ENCODE peak calls at places on chromosomes 1 and 21, in seven cellular contexts. H is cardiac muscle cell, A is heart right ventricle, B is fibroblast of pulmonary artery, V is spleen, S is cardiac fibroblast, T is K562. W is an unnamed sample.

GRCh38 chr1:143698016-143698415 is 273.8 kb downstream of the FAM72C start:
- DNase-seq in S (no peak), V (peak; percentile 76), T (peak; percentile 74), H (peak; percentile 64), B (peak; percentile 38), A (peak; percentile 5), W (peak; percentile 8)

GRCh38 chr1:205255941-205256780 is 28.4 kb downstream of the TMCC2 start:
- DNase-seq in A (peak; percentile 91), S (peak; percentile 90), V (peak; percentile 94), T (peak; percentile 90), H (peak; percentile 89), B (peak; percentile 89), W (peak; percentile 84)

GRCh38 chr21:36847189-36847588 is 119.3 kb downstream of the HLCS start:
- DNase-seq in B (peak; percentile 69), S (peak; percentile 69), H (peak; percentile 58), V (no peak), A (no peak), T (no peak), W (peak; percentile 64)

GRCh38 chr1:24111998-24112380 is at the start of gene MYOM3:
- DNase-seq in T (no peak), S (no peak), B (no peak), A (peak; percentile 65), H (no peak), V (peak; percentile 28), W (no peak)

GRCh38 chr1:39317910-39318633 is 113.6 kb downstream of the MACF1 start:
- DNase-seq in T (no peak), V (peak; percentile 73), B (peak; percentile 85), A (peak; percentile 30), H (peak; percentile 79), S (peak; percentile 75), W (no peak)

GRCh38 chr1:205939690-205940330 is 3.4 kb downstream of the SLC26A9 start:
- DNase-seq in S (no peak), T (peak; percentile 71), A (no peak), B (no peak), H (no peak), V (no peak), W (no peak)

GRCh38 chr1:198856601-198857000 is 217.8 kb downstream of the PTPRC start:
- DNase-seq in T (no peak), H (no peak), B (no peak), S (no peak), A (no peak), V (no peak), W (peak; percentile 77)

GRCh38 chr1:16371725-16372124 is 4.7 kb downstream of the SZRD1 start:
- DNase-seq in S (peak; percentile 76), T (peak; percentile 3), A (no peak), V (no peak), B (peak; percentile 88), H (peak; percentile 76), W (peak; percentile 39)

GRCh38 chr1:245956225-245956624 is 550.9 kb downstream of the SMYD3 start:
- DNase-seq in A (no peak), S (no peak), H (peak; percentile 47), V (peak; percentile 79), B (no peak), T (no peak), W (no peak)

GRCh38 chr1:157105988-157106812 is 6.6 kb upstream of the ETV3L start:
- DNase-seq in T (no peak), S (peak; percentile 65), V (peak; percentile 79), H (peak; percentile 70), B (peak; percentile 68), A (peak; percentile 23), W (peak; percentile 74)

GRCh38 chr1:107687846-107688753 is 276.9 kb downstream of the VAV3 start:
- DNase-seq in T (no peak), A (no peak), S (no peak), B (peak; percentile 1), V (no peak), H (peak; percentile 7), W (peak; percentile 51)

GRCh38 chr1:55725378-55725777 is 510.2 kb upstream of the USP24 start:
- DNase-seq in H (peak; percentile 51), B (peak; percentile 61), V (no peak), T (no peak), A (no peak), S (peak; percentile 54), W (peak; percentile 68)

GRCh38 chr21:45572783-45573451 is 30.7 kb upstream of the SLC19A1 start:
- DNase-seq in H (no peak), V (peak; percentile 44), B (no peak), T (no peak), S (no peak), A (no peak), W (no peak)

GRCh38 chr1:18299441-18300338 is 181.0 kb upstream of the KLHDC7A start:
- DNase-seq in V (no peak), T (peak; percentile 80), H (peak; percentile 22), B (no peak), A (no peak), S (peak; percentile 3), W (no peak)

GRCh38 chr1:15206418-15207030 is 40.5 kb upstream of the FHAD1 start:
- DNase-seq in A (no peak), B (no peak), T (no peak), V (no peak), H (no peak), S (no peak), W (no peak)

GRCh38 chr1:209672705-209673630 is 2.2 kb upstream of the G0S2 start:
- DNase-seq in V (no peak), S (peak; percentile 51), B (peak; percentile 69), A (no peak), H (peak; percentile 59), T (no peak), W (no peak)

GRCh38 chr1:194873328-194873923 is 1687.0 kb upstream of the B3GALT2 start:
- DNase-seq in S (peak; percentile 1), V (no peak), A (no peak), T (peak; percentile 27), B (peak; percentile 30), H (peak; percentile 6), W (no peak)

GRCh38 chr1:44707959-44708831 is 22.8 kb downstream of the RNU5D-1 start:
- DNase-seq in A (peak; percentile 42), V (peak; percentile 34), S (peak; percentile 69), T (peak; percentile 60), B (peak; percentile 69), H (peak; percentile 71), W (peak; percentile 64)

GRCh38 chr1:67773462-67773861 is 59.8 kb downstream of the GNG12 start:
- DNase-seq in B (no peak), T (no peak), A (no peak), S (no peak), V (no peak), H (no peak), W (no peak)

GRCh38 chr1:18527921-18528320 is 47.2 kb downstream of the KLHDC7A start:
- DNase-seq in B (no peak), V (no peak), S (no peak), A (no peak), H (no peak), T (peak; percentile 54), W (no peak)

GRCh38 chr1:212699104-212699838 is 369 bp downstream of the BATF3 start:
- DNase-seq in T (peak; percentile 77), H (peak; percentile 39), B (peak; percentile 27), A (no peak), S (peak; percentile 25), V (peak; percentile 89), W (peak; percentile 26)

GRCh38 chr1:232110281-232111090 is 483.9 kb downstream of the DISC1 start:
- DNase-seq in T (no peak), V (no peak), A (no peak), B (no peak), H (peak; percentile 43), S (peak; percentile 29), W (peak; percentile 93)

GRCh38 chr1:1299686-1300351 is 7.9 kb downstream of the ACAP3 start:
- DNase-seq in H (no peak), T (no peak), A (no peak), S (no peak), V (no peak), B (no peak), W (no peak)

GRCh38 chr1:23178414-23178813 is 9.8 kb upstream of the LUZP1 start:
- DNase-seq in H (peak; percentile 20), B (peak; percentile 32), T (no peak), S (peak; percentile 32), A (no peak), V (no peak), W (no peak)

GRCh38 chr1:208540724-208541123 is 296.5 kb upstream of the PLXNA2 start:
- DNase-seq in V (no peak), B (no peak), T (no peak), S (no peak), H (no peak), A (no peak), W (no peak)

GRCh38 chr1:223758734-223759133 is 46.4 kb downstream of the CAPN2 start:
- DNase-seq in H (no peak), A (no peak), B (no peak), S (no peak), V (peak; percentile 19), T (no peak), W (no peak)

GRCh38 chr1:21721271-21721985 is 52.3 kb upstream of the RAP1GAP start:
- DNase-seq in A (no peak), H (no peak), T (no peak), V (no peak), B (peak; percentile 8), S (no peak), W (no peak)

GRCh38 chr21:33914188-33914587 is 1.4 kb downstream of the ATP5PO start:
- DNase-seq in V (no peak), T (no peak), S (no peak), H (no peak), A (no peak), B (no peak), W (no peak)

GRCh38 chr1:218705911-218706893 is 361.1 kb downstream of the TGFB2 start:
- DNase-seq in B (peak; percentile 94), T (no peak), A (no peak), H (peak; percentile 94), S (peak; percentile 88), V (no peak), W (peak; percentile 98)

GRCh38 chr1:194028002-194028401 is 841.6 kb upstream of the B3GALT2 start:
- DNase-seq in B (peak; percentile 75), A (no peak), V (no peak), T (no peak), S (peak; percentile 57), H (peak; percentile 78), W (peak; percentile 5)

GRCh38 chr1:52348704-52349301 is 17.2 kb downstream of the CC2D1B start:
- DNase-seq in T (no peak), A (no peak), B (peak; percentile 44), S (peak; percentile 53), H (peak; percentile 57), V (no peak), W (peak; percentile 68)
- TF ChIP-seq CTCF in T (peak; percentile 55), A (peak; percentile 53), B (peak; percentile 26), S (peak; percentile 29), H (peak; percentile 41), V (no peak), W (peak; percentile 53)

GRCh38 chr1:164700683-164701082 is 141.7 kb downstream of the PBX1 start:
- DNase-seq in T (no peak), B (no peak), S (no peak), H (no peak), A (no peak), V (no peak), W (no peak)
- H3K4me3 ChIP-seq in T (no peak overlapping the region), B (no peak overlapping the region), S (no peak overlapping the region), H (no peak overlapping the region), A (no peak overlapping the region), V (no peak overlapping the region), W (no peak overlapping the region)

GRCh38 chr1:186234976-186235686 is 139.9 kb downstream of the TPR start:
- DNase-seq in B (peak; percentile 8), T (no peak), V (no peak), H (no peak), A (no peak), S (peak; percentile 29), W (no peak)
- TF ChIP-seq CTCF in B (no peak), T (no peak), V (no peak), H (no peak), A (no peak), S (no peak), W (no peak)

GRCh38 chr21:31888936-31889371 is 16.1 kb downstream of the HUNK start:
- DNase-seq in B (no peak), A (no peak), S (no peak), H (no peak), V (no peak), T (no peak), W (no peak)
- H3K4me3 ChIP-seq in B (no peak overlapping the region), A (no peak overlapping the region), S (no peak overlapping the region), H (no peak overlapping the region), V (no peak overlapping the region), T (no peak overlapping the region), W (no peak overlapping the region)

W was measured in fibroblast of villous mesenchyme.